ENCODE peak calls at places on chromosomes 13 and 19, in seven cellular contexts. R, L, B, K, A, J and F are unnamed samples.

GRCh38 chr19:531753-532571 is at the start of gene CDC34:
- DNase-seq in A (no peak), L (no peak), B (no peak), K (no peak), J (no peak), R (no peak), F (no peak)

GRCh38 chr19:18342090-18342632 is 1.8 kb downstream of the PGPEP1 start:
- DNase-seq in K (no peak), J (no peak), L (no peak), R (no peak), A (peak), B (no peak), F (no peak)

GRCh38 chr19:6608950-6609349 is 18.0 kb upstream of the CD70 start:
- DNase-seq in R (no peak), L (no peak), B (no peak), J (no peak), A (no peak), K (no peak), F (no peak)

GRCh38 chr13:106756446-106756845 is 188.5 kb upstream of the ARGLU1 start:
- DNase-seq in B (peak), A (no peak), R (no peak), L (no peak), K (peak), J (no peak), F (no peak)

GRCh38 chr19:9914315-9915207 is 21.8 kb downstream of the OLFM2 start:
- DNase-seq in K (peak), A (peak), L (peak), J (peak), R (peak), B (peak), F (peak)

GRCh38 chr13:37138169-37138568 is 32.7 kb upstream of the CSNK1A1L start:
- DNase-seq in K (peak), R (no peak), A (peak), B (no peak), J (peak), L (no peak), F (no peak)

GRCh38 chr13:98606296-98606695 is 29.4 kb upstream of the STK24 start:
- DNase-seq in J (peak), B (no peak), A (peak), L (no peak), K (no peak), R (no peak), F (no peak)

GRCh38 chr13:80070024-80070703 is 270.8 kb downstream of the SPRY2 start:
- DNase-seq in K (peak), A (no peak), B (no peak), R (no peak), J (peak), L (no peak), F (no peak)

GRCh38 chr13:110799246-110800236 is 86.0 kb downstream of the ING1 start:
- DNase-seq in J (no peak), K (no peak), L (no peak), A (no peak), R (peak), B (no peak), F (peak)

GRCh38 chr13:19601749-19602725 is 31.4 kb upstream of the MPHOSPH8 start:
- DNase-seq in K (peak), J (peak), L (peak), B (peak), R (peak), A (peak), F (peak)

GRCh38 chr19:49335071-49335783 is at the start of gene CD37:
- DNase-seq in J (no peak), B (no peak), A (no peak), L (no peak), K (peak), R (no peak), F (no peak)

GRCh38 chr19:3520166-3521103 is 14.3 kb downstream of the FZR1 start:
- DNase-seq in B (no peak), A (peak), R (no peak), L (no peak), J (peak), K (peak), F (no peak)

GRCh38 chr13:52968074-52968700 is 60.4 kb upstream of the OLFM4 start:
- DNase-seq in K (peak), R (peak), L (peak), B (peak), J (peak), A (peak), F (peak)

GRCh38 chr13:48739346-48740037 is 85.8 kb downstream of the CYSLTR2 start:
- DNase-seq in J (no peak), A (no peak), K (no peak), L (no peak), R (peak), B (no peak), F (peak)

GRCh38 chr19:43595605-43595998 is 332 bp downstream of the IRGQ start:
- DNase-seq in B (no peak), K (no peak), J (no peak), A (no peak), L (peak), R (no peak), F (no peak)

GRCh38 chr19:6765738-6766356 is 1.4 kb downstream of the SH2D3A start:
- DNase-seq in A (peak), B (no peak), K (peak), R (no peak), J (peak), L (peak), F (no peak)

GRCh38 chr19:44668985-44669764 is 2.1 kb upstream of the CEACAM19 start:
- DNase-seq in B (no peak), A (no peak), L (no peak), K (no peak), R (no peak), J (no peak), F (no peak)

GRCh38 chr13:51760592-51760991 is 43.4 kb downstream of the DHRS12 start:
- DNase-seq in L (no peak), B (no peak), A (no peak), R (no peak), K (no peak), J (no peak), F (no peak)

GRCh38 chr19:49362048-49362925 is at the start of gene TEAD2:
- DNase-seq in A (peak), B (peak), J (peak), R (peak), L (peak), K (peak), F (peak)

GRCh38 chr13:47110833-47111240 is 214.0 kb upstream of the HTR2A start:
- DNase-seq in L (no peak), J (no peak), A (no peak), B (no peak), K (no peak), R (no peak), F (no peak)

GRCh38 chr13:111245781-111246384 is 74.6 kb upstream of the TEX29 start:
- DNase-seq in L (no peak), B (no peak), J (no peak), A (no peak), R (peak), K (no peak), F (no peak)

GRCh38 chr19:58385313-58386165 is 1.5 kb upstream of the RPS5 start:
- DNase-seq in B (no peak), A (no peak), R (no peak), J (no peak), L (no peak), K (peak), F (no peak)

GRCh38 chr13:110546933-110547332 is 14.6 kb downstream of the RAB20 start:
- DNase-seq in J (no peak), B (no peak), R (peak), A (peak), L (no peak), K (no peak), F (peak)

GRCh38 chr19:51796195-51796679 is 1.3 kb downstream of the FPR3 start:
- DNase-seq in J (no peak), A (no peak), R (no peak), K (no peak), B (no peak), L (no peak), F (no peak)

GRCh38 chr19:48510421-48511268 is 990 bp downstream of the LMTK3 start:
- DNase-seq in J (peak), L (peak), R (peak), B (no peak), A (peak), K (peak), F (peak)

GRCh38 chr13:111271186-111271698 is 49.2 kb upstream of the TEX29 start:
- DNase-seq in L (no peak), J (no peak), K (no peak), A (no peak), B (no peak), R (no peak), F (no peak)

GRCh38 chr13:113275387-113275786 is 21.7 kb upstream of the LAMP1 start:
- DNase-seq in R (peak), J (peak), B (no peak), K (peak), L (peak), A (peak), F (peak)
- H2BK5ac ChIP-seq in R (no peak), J (no peak), B (no peak), K (no peak), L (no peak), A (no peak), F (no peak)

GRCh38 chr19:40776966-40777794 is 867 bp upstream of the RAB4B start:
- DNase-seq in B (peak), A (peak), R (peak), J (peak), L (peak), K (peak), F (peak)

GRCh38 chr19:40774916-40775631 is at the start of gene MIA:
- DNase-seq in J (peak), L (no peak), A (no peak), K (no peak), R (no peak), B (no peak), F (no peak)

GRCh38 chr19:40775632-40776022 is 306 bp downstream of the MIA start:
- DNase-seq in L (no peak), B (no peak), R (no peak), J (no peak), A (no peak), K (no peak), F (no peak)

GRCh38 chr19:40777795-40778044 is 327 bp upstream of the RAB4B start:
- DNase-seq in L (no peak), K (no peak), R (no peak), A (no peak), B (no peak), J (no peak), F (no peak)

DNA sequence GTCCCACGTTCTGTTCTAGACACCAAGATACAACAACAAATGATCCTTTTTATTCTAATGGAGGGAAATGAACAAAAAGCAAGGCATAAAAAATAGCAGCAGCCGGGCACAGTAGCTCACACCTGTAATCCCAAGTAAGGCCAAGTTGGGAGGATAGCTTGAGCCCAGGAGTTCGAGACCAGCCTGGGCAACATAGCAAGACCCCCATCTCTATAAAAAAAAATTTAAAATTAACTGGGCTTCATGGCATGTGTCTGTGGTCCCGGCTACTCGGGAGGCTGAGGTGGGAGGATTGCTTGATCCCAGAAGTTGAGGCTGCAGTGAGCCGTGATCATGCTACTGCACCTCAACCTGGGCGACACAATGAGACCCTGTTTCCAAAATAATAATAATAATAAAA is 1.0 kb downstream of the MIA start:
- DNase-seq in J (no peak), K (no peak), A (no peak), L (no peak), B (no peak), R (no peak), F (no peak)
- H2BK120ac ChIP-seq in J (no peak), K (no peak), A (no peak), L (no peak), B (no peak), R (no peak), F (no peak)

DNA sequence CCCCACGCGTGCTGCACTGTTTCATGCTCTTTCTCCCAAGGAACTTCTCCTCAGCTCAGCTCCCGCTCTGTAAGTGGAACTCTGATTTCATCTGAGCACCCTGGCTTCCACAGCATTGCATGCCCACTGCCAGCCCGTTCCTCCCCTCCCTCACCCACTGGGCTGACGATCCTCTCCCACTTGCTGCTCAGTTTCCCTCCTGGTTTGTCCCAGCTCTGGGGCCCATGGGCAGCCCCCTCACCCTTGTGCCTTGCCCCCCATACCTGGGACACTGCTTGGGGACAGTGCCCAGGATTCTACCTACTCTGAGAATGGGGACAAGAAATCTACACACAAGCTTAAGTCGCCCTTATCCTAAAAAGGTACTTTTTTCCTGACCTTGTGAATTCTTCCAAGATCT is 115.9 kb upstream of the C1QTNF9B start:
- DNase-seq in K (no peak), A (no peak), B (no peak), R (no peak), J (no peak), L (no peak), F (no peak)
- H2BK5ac ChIP-seq in K (no peak), A (no peak), B (no peak), R (no peak), J (no peak), L (no peak), F (no peak)

GRCh38 chr19:13993554-13994308 is 12.4 kb downstream of the RFX1 start:
- DNase-seq in B (no peak), K (no peak), A (no peak), R (no peak), J (peak), L (no peak), F (no peak)
- H2BK120ac ChIP-seq in B (no peak), K (no peak), A (no peak), R (no peak), J (no peak), L (no peak), F (no peak)

DNA sequence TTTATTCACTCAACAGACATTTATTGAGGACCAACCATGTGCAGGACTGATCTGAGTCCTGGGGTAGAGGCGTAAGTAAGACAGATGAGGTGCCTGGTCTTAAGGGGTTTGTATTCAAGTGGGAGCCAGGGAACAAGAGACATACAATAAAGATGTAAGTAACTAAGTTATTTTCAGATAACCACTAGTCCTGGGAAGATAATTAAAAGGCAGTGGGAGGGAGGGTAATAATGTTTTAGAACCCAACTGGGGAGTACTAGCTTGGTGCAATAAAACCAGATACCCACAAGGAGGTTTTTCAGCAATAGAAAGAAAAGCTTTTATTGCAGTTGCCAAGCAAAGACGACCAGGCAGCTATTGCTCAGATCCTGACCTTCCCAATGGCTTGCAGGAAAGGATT is 893.7 kb downstream of the UQCRFS1 start:
- DNase-seq in R (no peak), J (no peak), A (no peak), B (no peak), K (no peak), L (no peak), F (no peak)
- H2BK5ac ChIP-seq in R (no peak), J (no peak), A (no peak), B (no peak), K (no peak), L (no peak), F (no peak)

DNA sequence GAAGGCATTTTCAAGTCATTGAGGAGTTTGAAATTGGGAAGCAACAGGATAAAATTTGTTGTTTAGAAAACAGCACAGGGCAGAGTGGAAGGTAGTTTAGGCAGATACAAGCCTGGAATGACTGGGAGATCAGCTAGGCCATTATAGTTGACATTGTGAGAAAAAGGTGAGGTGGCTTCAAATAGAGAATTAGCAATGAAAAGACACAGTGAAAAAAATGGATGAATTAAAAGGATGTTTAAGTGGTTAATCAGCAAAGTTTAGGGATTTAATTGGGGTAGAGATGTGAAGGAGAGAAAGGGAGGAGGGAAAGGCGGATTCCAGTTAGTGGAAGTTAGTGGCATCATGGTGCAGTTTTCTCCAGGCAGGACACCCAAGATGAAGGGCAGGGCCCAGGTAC is 570.5 kb upstream of the GPC6 start:
- DNase-seq in J (no peak), L (no peak), A (no peak), K (no peak), B (no peak), R (no peak), F (no peak)
- H2BK120ac ChIP-seq in J (no peak), L (no peak), A (no peak), K (no peak), B (no peak), R (no peak), F (no peak)

GRCh38 chr19:14821958-14822357 is 13.0 kb downstream of the OR7A5 start:
- DNase-seq in A (no peak), B (no peak), R (no peak), J (no peak), K (no peak), L (no peak), F (no peak)
- H2BK5ac ChIP-seq in A (no peak), B (no peak), R (no peak), J (no peak), K (no peak), L (no peak), F (no peak)

DNA sequence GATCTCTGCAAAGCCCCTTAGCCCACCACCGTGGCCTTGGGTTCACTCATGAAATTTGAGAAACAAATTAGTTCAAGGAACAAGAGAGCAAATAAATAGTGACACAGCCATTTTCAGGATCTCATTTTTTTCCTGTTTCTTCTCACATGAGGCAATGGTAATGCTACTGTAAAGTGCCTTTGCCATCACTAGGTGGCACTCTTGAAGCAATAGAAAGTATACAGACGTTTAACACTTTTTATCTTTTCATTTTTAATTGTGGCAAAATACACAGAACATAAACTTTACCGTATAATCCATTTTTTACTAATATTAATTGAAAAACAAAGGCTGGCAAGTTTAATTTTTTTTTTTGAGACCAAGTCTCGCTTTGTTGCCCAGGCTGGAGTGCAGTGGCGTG is 76.9 kb upstream of the ZNF835 start:
- DNase-seq in K (no peak), A (peak), J (peak), R (no peak), B (peak), L (no peak), F (no peak)
- H2BK120ac ChIP-seq in K (no peak), A (no peak), J (no peak), R (no peak), B (no peak), L (no peak), F (no peak)

GRCh38 chr19:55408320-55408836 is 790 bp upstream of the UBE2S start:
- DNase-seq in K (no peak), L (no peak), B (no peak), R (no peak), A (no peak), J (no peak), F (no peak)
- H2BK5ac ChIP-seq in K (peak), L (peak), B (no peak), R (peak), A (peak), J (peak), F (no peak)